ENCODE peak calls at places on chromosome 18, in nine cellular contexts. Z is nephron progenitor cell, N is transverse colon, G is NCI-H1694, P is kidney, E is lower lobe of right lung, B is progenitor cell of endocrine pancreas, S is activated gamma-delta T cell, V is HT1080. K is an unnamed sample.

GRCh38 chr18:79451237-79452125 is 55.8 kb downstream of the NFATC1 start:
- DNase-seq in Z (no peak), N (no peak), G (no peak), P (no peak), E (no peak), B (no peak), S (no peak), V (no peak), K (no peak)

GRCh38 chr18:78976697-78977626 is 2.7 kb upstream of the SALL3 start:
- DNase-seq in Z (peak), N (no peak), G (no peak), P (no peak), E (no peak), B (no peak), S (no peak), V (no peak), K (no peak)

GRCh38 chr18:31206787-31207381 is 44.2 kb upstream of the DSC1 start:
- DNase-seq in Z (peak), N (peak), G (no peak), P (peak), E (peak), B (peak), S (no peak), V (peak), K (peak)

GRCh38 chr18:22912149-22912548 is 21.0 kb upstream of the RBBP8 start:
- DNase-seq in Z (no peak), N (no peak), G (no peak), P (no peak), E (no peak), B (no peak), S (no peak), V (no peak), K (no peak)

GRCh38 chr18:12703714-12704113 is 872 bp downstream of the PSMG2 start:
- DNase-seq in Z (no peak), N (no peak), G (no peak), P (no peak), E (no peak), B (no peak), S (no peak), V (peak), K (no peak)

GRCh38 chr18:8341481-8342230 is 267.6 kb upstream of the RAB12 start:
- DNase-seq in Z (no peak), N (no peak), G (no peak), P (no peak), E (no peak), B (no peak), S (no peak), V (no peak), K (no peak)

GRCh38 chr18:10462597-10462996 is 8.2 kb downstream of the APCDD1 start:
- DNase-seq in Z (no peak), N (no peak), G (no peak), P (no peak), E (no peak), B (no peak), S (no peak), V (no peak), K (no peak)

GRCh38 chr18:49018961-49019445 is 68.2 kb upstream of the SMAD7 start:
- DNase-seq in Z (no peak), N (peak), G (no peak), P (peak), E (no peak), B (no peak), S (no peak), V (no peak), K (no peak)

GRCh38 chr18:74315464-74316256 is at the start of gene C18orf63:
- DNase-seq in Z (no peak), N (no peak), G (no peak), P (peak), E (no peak), B (no peak), S (no peak), V (no peak), K (no peak)

GRCh38 chr18:58338141-58338540 is 290.8 kb downstream of the ALPK2 start:
- DNase-seq in Z (no peak), N (no peak), G (no peak), P (no peak), E (no peak), B (no peak), S (no peak), V (no peak), K (no peak)

GRCh38 chr18:49953416-49953815 is 140.1 kb upstream of the ACAA2 start:
- DNase-seq in Z (no peak), N (no peak), G (no peak), P (no peak), E (no peak), B (no peak), S (no peak), V (no peak), K (no peak)

GRCh38 chr18:54162431-54162830 is 62.0 kb downstream of the MBD2 start:
- DNase-seq in Z (no peak), N (no peak), G (no peak), P (no peak), E (no peak), B (no peak), S (no peak), V (peak), K (no peak)

GRCh38 chr18:54740146-54740844 is 88.0 kb upstream of the RAB27B start:
- DNase-seq in Z (no peak), N (no peak), G (no peak), P (no peak), E (no peak), B (no peak), S (no peak), V (peak), K (no peak)

GRCh38 chr18:79384834-79385233 is 10.9 kb upstream of the NFATC1 start:
- DNase-seq in Z (no peak), N (no peak), G (no peak), P (peak), E (no peak), B (no peak), S (no peak), V (no peak), K (no peak)

GRCh38 chr18:23658296-23658695 is 4.4 kb downstream of the ANKRD29 start:
- DNase-seq in Z (no peak), N (no peak), G (no peak), P (no peak), E (no peak), B (no peak), S (no peak), V (no peak), K (no peak)